ENCODE peak calls at places on chromosomes 16 and 17, in four cellular contexts. S, V, X and Q are unnamed samples.

GRCh38 chr16:23562505-23562904 is 5.0 kb downstream of the UBFD1 start:
- DNase-seq in S (no peak), V (no peak), X (no peak), Q (no peak)

GRCh38 chr17:57615836-57616235 is 129.3 kb downstream of the CCDC182 start:
- DNase-seq in S (no peak), V (no peak), X (no peak), Q (no peak)

GRCh38 chr16:86616906-86617305 is 38.6 kb downstream of the FOXL1 start:
- DNase-seq in S (no peak), V (no peak), X (no peak), Q (no peak)

GRCh38 chr16:88478115-88478514 is 25.0 kb downstream of the ZFPM1 start:
- DNase-seq in S (no peak), V (no peak), X (no peak), Q (no peak)

GRCh38 chr16:15650698-15651161 is 685 bp downstream of the NDE1 start:
- DNase-seq in S (peak), V (no peak), X (peak), Q (no peak)

GRCh38 chr17:43840814-43841213 is 6.2 kb upstream of the CD300LG start:
- DNase-seq in S (no peak), V (no peak), X (peak), Q (no peak)

GRCh38 chr17:56939869-56940484 is 20.9 kb downstream of the COIL start:
- DNase-seq in S (peak), V (no peak), X (peak), Q (peak)

GRCh38 chr16:53664724-53665345 is 38.8 kb downstream of the RPGRIP1L start:
- DNase-seq in S (no peak), V (peak), X (peak), Q (peak)

GRCh38 chr17:74042744-74043486 is 160.6 kb upstream of the RPL38 start:
- DNase-seq in S (peak), V (no peak), X (peak), Q (peak)

GRCh38 chr16:48161906-48162305 is 6.1 kb upstream of the ABCC12 start:
- DNase-seq in S (no peak), V (no peak), X (no peak), Q (no peak)

GRCh38 chr17:64506201-64506575 is at the start of gene DDX5:
- DNase-seq in S (peak), V (peak), X (peak), Q (no peak)

GRCh38 chr17:68812876-68813584 is 142.2 kb downstream of the ABCA8 start:
- DNase-seq in S (no peak), V (no peak), X (no peak), Q (no peak)

GRCh38 chr17:46176975-46177374 is 16.3 kb downstream of the KANSL1 start:
- DNase-seq in S (no peak), V (no peak), X (no peak), Q (no peak)

GRCh38 chr17:38761612-38762011 is 9.1 kb downstream of the PSMB3 start:
- DNase-seq in S (peak), V (no peak), X (peak), Q (peak)

GRCh38 chr17:52145496-52145895 is 13.0 kb downstream of the CA10 start:
- DNase-seq in S (no peak), V (no peak), X (no peak), Q (peak)

GRCh38 chr17:80892900-80893603 is 98.6 kb upstream of the CHMP6 start:
- DNase-seq in S (no peak), V (no peak), X (peak), Q (peak)

GRCh38 chr16:90046971-90047713 is 27.9 kb upstream of the DBNDD1 start:
- DNase-seq in S (peak), V (peak), X (peak), Q (no peak)

GRCh38 chr17:49871211-49871610 is 23.3 kb upstream of the TAC4 start:
- DNase-seq in S (no peak), V (no peak), X (no peak), Q (peak)

GRCh38 chr17:33385133-33385532 is 92.0 kb upstream of the ASIC2 start:
- DNase-seq in S (peak), V (no peak), X (no peak), Q (no peak)

GRCh38 chr17:6231886-6232767 is 161.9 kb downstream of the WSCD1 start:
- DNase-seq in S (peak), V (no peak), X (no peak), Q (peak)

GRCh38 chr16:54847207-54847606 is 83.5 kb upstream of the IRX5 start:
- DNase-seq in S (no peak), V (no peak), X (no peak), Q (peak)

GRCh38 chr17:27612160-27612767 is 18.7 kb upstream of the LGALS9 start:
- DNase-seq in S (no peak), V (no peak), X (peak), Q (peak)

GRCh38 chr16:52497067-52497816 is 49.7 kb downstream of the TOX3 start:
- DNase-seq in S (no peak), V (no peak), X (no peak), Q (peak)

GRCh38 chr16:76571755-76572154 is 294.6 kb downstream of the CNTNAP4 start:
- DNase-seq in S (no peak), V (no peak), X (no peak), Q (no peak)

GRCh38 chr16:83847371-83848225 is 39.8 kb downstream of the HSBP1 start:
- DNase-seq in S (no peak), V (no peak), X (no peak), Q (peak)

GRCh38 chr16:81693047-81693446 is 86.0 kb upstream of the PLCG2 start:
- DNase-seq in S (no peak), V (no peak), X (peak), Q (no peak)

GRCh38 chr16:68711421-68712139 is 25.5 kb upstream of the CDH1 start:
- DNase-seq in S (no peak), V (no peak), X (no peak), Q (no peak)

GRCh38 chr17:6303664-6304063 is 131.3 kb downstream of the AIPL1 start:
- DNase-seq in S (peak), V (peak), X (no peak), Q (peak)

GRCh38 chr16:48117217-48118105 is 38.3 kb downstream of the ABCC12 start:
- DNase-seq in S (peak), V (peak), X (no peak), Q (peak)

DNA sequence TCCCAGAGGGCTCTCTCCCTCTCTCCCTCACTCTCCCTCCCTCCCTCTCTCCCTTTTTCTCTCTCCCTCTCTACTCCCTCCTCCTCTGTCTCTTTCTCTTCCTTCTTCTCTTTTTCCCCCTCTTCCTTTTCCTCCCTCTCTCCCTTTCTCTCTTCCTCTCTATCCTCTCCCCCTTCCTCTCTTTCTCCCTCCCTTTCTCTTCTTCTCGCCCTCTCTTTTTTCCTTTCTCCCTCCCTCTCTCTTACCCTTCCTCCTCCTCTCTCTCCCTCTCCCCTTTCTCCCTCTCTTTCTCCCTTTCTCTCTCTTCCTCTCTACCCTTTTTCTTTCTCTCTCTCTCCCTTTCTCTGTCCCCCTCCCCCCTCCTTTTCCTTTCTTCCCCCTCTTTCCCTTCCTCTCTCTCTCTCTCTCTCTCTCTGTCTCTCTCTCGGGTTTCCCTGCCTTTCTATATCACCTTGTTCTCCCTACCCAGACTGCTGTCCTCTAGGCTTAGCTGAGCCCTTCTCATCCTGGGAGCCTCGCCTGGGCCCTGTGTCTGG is 25.8 kb upstream of the TMEM220 start:
- DNase-seq in S (no peak), V (no peak), X (no peak), Q (no peak)
- H3K4me3 ChIP-seq in S (peak), V (no peak), X (no peak), Q (no peak)

DNA sequence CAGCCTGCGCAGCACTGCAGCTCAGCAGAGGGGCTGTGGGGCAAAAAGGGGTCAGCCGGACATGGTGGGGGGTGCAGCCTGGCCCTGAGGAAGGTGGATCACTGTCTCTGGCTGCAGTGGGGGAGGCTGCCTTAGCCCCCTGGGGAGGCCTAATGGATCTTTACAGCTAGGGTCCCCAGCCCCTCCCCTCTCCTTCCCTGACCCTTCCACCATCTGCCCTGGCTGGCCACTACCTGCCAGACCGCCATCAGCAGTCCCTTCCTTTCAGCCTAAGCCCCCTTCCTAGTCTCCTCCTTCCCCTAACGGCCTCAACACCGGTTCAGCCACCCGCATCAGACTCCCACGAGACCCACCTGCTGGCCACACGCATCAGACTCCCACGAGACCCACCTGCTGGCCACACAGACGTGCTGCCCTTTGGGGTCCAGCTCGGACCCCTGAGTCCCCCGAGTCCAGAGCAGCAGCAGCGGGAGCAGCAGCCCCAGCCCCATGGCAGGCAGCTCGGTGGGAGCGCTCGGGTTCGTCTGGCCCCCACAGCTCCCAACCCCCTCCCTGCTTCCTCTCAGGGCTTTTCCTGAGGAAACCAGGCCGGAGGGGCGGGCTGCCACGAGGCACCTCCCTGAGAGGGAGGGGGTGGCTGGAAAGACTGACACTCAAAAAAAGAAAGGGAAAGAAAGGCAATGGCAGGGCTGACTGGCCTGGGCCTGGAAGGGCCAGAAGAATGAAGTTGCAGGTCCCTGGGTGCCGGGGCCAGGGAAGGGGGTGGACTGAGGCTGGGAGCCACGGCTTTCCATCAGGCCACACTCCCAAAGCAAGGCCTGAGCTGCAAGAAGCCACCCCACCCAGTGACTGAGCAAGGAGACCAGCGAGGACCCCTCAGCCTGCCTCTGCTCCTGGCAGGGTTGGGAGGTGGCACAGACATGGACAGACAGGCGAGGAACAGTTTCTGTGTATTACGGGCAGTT is at the start of gene SCARF1:
- DNase-seq in S (peak), V (peak), X (no peak), Q (no peak)
- H3K4me3 ChIP-seq in S (no peak), V (peak), X (no peak), Q (no peak)

GRCh38 chr16:990516-991291 is 9.1 kb downstream of the SOX8 start:
- DNase-seq in S (no peak), V (no peak), X (no peak), Q (no peak)
- H3K4me3 ChIP-seq in S (no peak), V (no peak), X (no peak), Q (no peak)

DNA sequence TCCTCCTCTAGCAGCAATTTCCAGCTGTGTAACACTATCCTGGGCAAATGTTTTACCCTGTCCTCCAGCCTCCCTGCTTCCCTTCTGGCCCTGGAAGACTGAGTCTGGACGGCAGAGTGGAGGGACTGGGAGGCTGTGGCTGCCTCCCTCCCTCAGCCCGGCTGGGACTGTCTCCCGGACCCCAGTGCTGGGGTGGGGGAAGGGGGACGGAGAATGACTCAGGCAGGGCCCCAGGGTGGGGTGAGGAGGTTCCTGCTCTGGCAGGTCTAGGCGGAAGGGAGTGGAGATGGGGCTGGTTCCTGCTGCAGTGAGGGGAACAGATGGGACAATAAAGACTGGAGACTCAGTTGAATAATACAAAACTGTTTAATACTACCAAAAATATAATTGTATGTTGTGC is 2.1 kb downstream of the SOX15 start:
- DNase-seq in S (peak), V (no peak), X (no peak), Q (peak)
- H3K4me3 ChIP-seq in S (no peak), V (no peak), X (no peak), Q (peak)

GRCh38 chr16:29649560-29650494 is 13.2 kb upstream of the SPN start:
- DNase-seq in S (no peak), V (no peak), X (no peak), Q (no peak)
- H3K4me3 ChIP-seq in S (no peak), V (no peak), X (no peak), Q (no peak)

GRCh38 chr16:32116080-32116479 is 137.0 kb upstream of the TP53TG3D start:
- DNase-seq in S (no peak), V (no peak), X (no peak), Q (no peak)
- H3K4me3 ChIP-seq in S (no peak), V (peak), X (peak), Q (peak)

GRCh38 chr17:82232322-82232785 is 3.5 kb downstream of the SLC16A3 start:
- DNase-seq in S (no peak), V (no peak), X (no peak), Q (no peak)
- H3K4me3 ChIP-seq in S (no peak), V (peak), X (peak), Q (no peak)

DNA sequence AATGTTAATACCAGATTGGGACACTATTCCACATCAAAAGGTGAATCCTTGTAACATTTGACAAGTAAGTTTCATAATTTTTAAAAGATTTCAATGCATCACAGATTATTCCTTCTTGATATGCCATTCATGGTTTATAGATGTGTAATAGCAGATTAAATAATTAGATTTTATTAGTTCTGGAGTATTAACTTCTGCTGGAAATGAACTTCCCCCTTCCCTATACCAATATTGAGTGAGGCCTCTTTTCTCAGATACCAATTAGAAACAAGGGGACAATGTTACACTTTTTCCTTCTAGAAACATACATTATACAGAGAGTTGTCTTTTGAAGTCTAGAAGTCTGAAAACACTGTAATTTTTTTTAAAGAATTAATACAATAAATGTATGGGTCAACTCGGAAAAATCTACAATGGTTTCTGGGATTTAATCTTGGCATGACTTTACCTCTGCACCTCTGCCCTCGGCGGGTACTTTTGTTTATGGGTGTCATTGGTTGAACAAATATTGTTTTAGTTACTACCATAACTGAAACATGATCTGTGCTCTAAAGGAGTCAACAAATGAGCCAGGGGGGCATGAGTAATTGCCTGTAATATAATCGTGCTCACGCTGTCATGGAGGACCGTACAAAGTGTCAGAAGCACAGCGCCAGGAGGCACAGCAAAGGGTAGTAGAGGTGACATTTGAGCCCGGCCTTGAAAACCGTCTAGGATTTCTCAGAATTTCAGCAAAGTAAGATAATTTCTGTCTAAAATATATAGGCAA is 8.2 kb downstream of the LRRC37B start:
- DNase-seq in S (no peak), V (no peak), X (peak), Q (peak)
- H3K4me3 ChIP-seq in S (no peak), V (no peak), X (no peak), Q (no peak)

DNA sequence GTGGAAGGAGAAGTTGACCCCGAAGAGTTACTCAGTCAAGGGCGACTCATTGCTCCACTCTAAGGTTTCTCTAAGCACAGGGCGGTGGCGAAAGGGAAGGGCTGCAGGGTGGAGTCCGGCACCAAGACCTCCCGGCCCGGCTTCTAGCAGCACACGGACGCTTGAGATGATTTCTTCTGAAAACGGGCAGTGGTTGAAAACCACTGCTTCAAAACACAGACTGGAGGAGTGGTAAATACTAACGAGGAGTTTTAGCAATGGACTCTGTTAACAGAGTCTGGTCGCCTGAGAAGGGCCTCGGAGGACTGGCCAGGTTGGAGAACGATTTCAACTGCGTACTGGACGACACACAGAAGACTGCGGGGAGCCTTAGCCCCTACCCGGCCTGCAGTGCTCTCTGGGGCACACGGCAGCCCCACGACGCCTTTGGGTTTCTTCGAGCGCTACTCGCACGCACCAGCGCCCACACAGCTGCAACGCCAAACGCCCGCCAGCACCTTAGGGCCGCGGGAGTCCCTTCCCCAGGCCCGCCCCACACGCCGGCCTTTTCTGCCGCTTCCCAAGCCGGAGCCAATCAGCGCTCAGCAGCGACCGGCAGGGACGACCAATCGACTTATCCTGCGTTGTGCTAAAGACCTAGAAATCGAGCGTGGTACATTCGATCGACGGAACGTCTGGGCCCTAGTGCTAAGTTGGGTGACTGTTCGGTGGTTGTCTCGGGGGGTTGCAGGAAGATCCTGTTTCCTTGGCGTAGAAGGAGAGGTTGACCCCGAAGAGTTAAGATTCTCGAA is 14.4 kb upstream of the CA4 start:
- DNase-seq in S (peak), V (peak), X (peak), Q (peak)
- H3K4me3 ChIP-seq in S (peak), V (peak), X (peak), Q (peak)